ENCODE peak calls at places on chromosome 4, in nine cellular contexts. A is transverse colon, R is stomach, W is endothelial cell of umbilical vein, J is upper lobe of left lung, I is K562, P is HepG2, C is breast epithelium, Q is HL-60. G is an unnamed sample.

GRCh38 chr4:161496-162284 is 37.4 kb downstream of the ZNF718 start:
- DNase-seq in A (no peak), R (no peak), W (no peak), J (no peak), I (no peak), P (no peak), C (no peak), Q (no peak), G (no peak)

GRCh38 chr4:89586318-89586717 is 250.6 kb downstream of the SNCA start:
- DNase-seq in A (no peak), R (no peak), W (no peak), J (no peak), I (no peak), P (no peak), C (no peak), Q (no peak), G (no peak)

GRCh38 chr4:47084111-47084510 is 52.7 kb downstream of the GABRB1 start:
- DNase-seq in A (no peak), R (no peak), W (no peak), J (no peak), I (no peak), P (no peak), C (no peak), Q (no peak), G (no peak)

GRCh38 chr4:178414042-178414441 is 971.8 kb upstream of the AGA start:
- DNase-seq in A (no peak), R (no peak), W (no peak), J (no peak), I (no peak), P (peak; percentile 39), C (no peak), Q (no peak), G (no peak)

GRCh38 chr4:183727482-183727881 is 68.4 kb downstream of the TRAPPC11 start:
- DNase-seq in A (no peak), R (no peak), W (no peak), J (no peak), I (no peak), P (peak; percentile 69), C (no peak), Q (no peak), G (no peak)

GRCh38 chr4:81631958-81632439 is 160.3 kb upstream of the RASGEF1B start:
- DNase-seq in A (no peak), R (no peak), W (no peak), J (no peak), I (no peak), P (peak; percentile 49), C (no peak), Q (peak; percentile 1), G (no peak)

GRCh38 chr4:107858158-107858742 is 33.5 kb downstream of the SGMS2 start:
- DNase-seq in A (no peak), R (no peak), W (no peak), J (no peak), I (no peak), P (no peak), C (no peak), Q (no peak), G (no peak)

GRCh38 chr4:13815231-13815630 is 187.7 kb upstream of the BOD1L1 start:
- DNase-seq in A (no peak), R (no peak), W (no peak), J (no peak), I (no peak), P (no peak), C (no peak), Q (no peak), G (no peak)

GRCh38 chr4:100872811-100873210 is 355.0 kb upstream of the EMCN start:
- DNase-seq in A (no peak), R (no peak), W (no peak), J (no peak), I (no peak), P (no peak), C (no peak), Q (no peak), G (no peak)

GRCh38 chr4:107931775-107932321 is 499 bp downstream of the CYP2U1 start:
- DNase-seq in A (no peak), R (no peak), W (no peak), J (peak; percentile 21), I (no peak), P (no peak), C (no peak), Q (no peak), G (peak; percentile 90)

GRCh38 chr4:163111588-163111987 is 55.1 kb downstream of the NAF1 start:
- DNase-seq in A (no peak), R (no peak), W (peak; percentile 10), J (no peak), I (peak; percentile 11), P (no peak), C (no peak), Q (no peak), G (no peak)

GRCh38 chr4:151434183-151434860 is 25.3 kb downstream of the FHIP1A start:
- DNase-seq in A (no peak), R (no peak), W (no peak), J (no peak), I (no peak), P (no peak), C (no peak), Q (no peak), G (no peak)

GRCh38 chr4:6277139-6277802 is 7.6 kb downstream of the WFS1 start:
- DNase-seq in A (no peak), R (no peak), W (no peak), J (no peak), I (no peak), P (peak; percentile 47), C (no peak), Q (no peak), G (no peak)

GRCh38 chr4:6280365-6280996 is 10.8 kb downstream of the WFS1 start:
- DNase-seq in A (no peak), R (no peak), W (no peak), J (no peak), I (no peak), P (no peak), C (peak; percentile 78), Q (no peak), G (no peak)

GRCh38 chr4:6279582-6280289 is 10.1 kb downstream of the WFS1 start:
- DNase-seq in A (no peak), R (no peak), W (no peak), J (no peak), I (no peak), P (no peak), C (no peak), Q (no peak), G (no peak)

GRCh38 chr4:6277935-6278800 is 8.5 kb downstream of the WFS1 start:
- DNase-seq in A (no peak), R (no peak), W (no peak), J (no peak), I (no peak), P (no peak), C (no peak), Q (no peak), G (no peak)

GRCh38 chr4:6278801-6279197 is 9.1 kb downstream of the WFS1 start:
- DNase-seq in A (peak; percentile 56), R (no peak), W (peak; percentile 96), J (no peak), I (peak; percentile 51), P (peak; percentile 73), C (no peak), Q (no peak), G (no peak)
- TF ChIP-seq POLR2AphosphoS5 in A (peak; percentile 33), R (no peak), W (peak; percentile 95), J (peak; percentile 50), I (peak; percentile 49), P (no peak), C (no peak), Q (no peak), G (peak; percentile 73)

GRCh38 chr4:176309046-176309445 is 10.7 kb upstream of the SPCS3 start:
- DNase-seq in A (peak; percentile 39), R (no peak), W (no peak), J (no peak), I (no peak), P (no peak), C (no peak), Q (no peak), G (no peak)
- H3K4me3 ChIP-seq in A (no peak overlapping the region), R (no peak overlapping the region), W (no peak overlapping the region), J (no peak overlapping the region), I (no peak overlapping the region), P (no peak overlapping the region), C (no peak overlapping the region), Q (no peak overlapping the region), G (no peak overlapping the region)

GRCh38 chr4:153062652-153063168 is 126.6 kb downstream of the FHDC1 start:
- DNase-seq in A (no peak), R (no peak), W (no peak), J (no peak), I (no peak), P (no peak), C (no peak), Q (no peak), G (no peak)

GRCh38 chr4:153063490-153063889 is 127.4 kb downstream of the FHDC1 start:
- DNase-seq in A (no peak), R (no peak), W (no peak), J (no peak), I (no peak), P (no peak), C (no peak), Q (no peak), G (no peak)

GRCh38 chr4:153060191-153060590 is 124.1 kb downstream of the FHDC1 start:
- DNase-seq in A (no peak), R (no peak), W (no peak), J (no peak), I (no peak), P (no peak), C (no peak), Q (no peak), G (no peak)

GRCh38 chr4:153064571-153064970 is 128.4 kb downstream of the FHDC1 start:
- DNase-seq in A (peak; percentile 44), R (peak; percentile 53), W (no peak), J (no peak), I (no peak), P (no peak), C (no peak), Q (no peak), G (no peak)

DNA sequence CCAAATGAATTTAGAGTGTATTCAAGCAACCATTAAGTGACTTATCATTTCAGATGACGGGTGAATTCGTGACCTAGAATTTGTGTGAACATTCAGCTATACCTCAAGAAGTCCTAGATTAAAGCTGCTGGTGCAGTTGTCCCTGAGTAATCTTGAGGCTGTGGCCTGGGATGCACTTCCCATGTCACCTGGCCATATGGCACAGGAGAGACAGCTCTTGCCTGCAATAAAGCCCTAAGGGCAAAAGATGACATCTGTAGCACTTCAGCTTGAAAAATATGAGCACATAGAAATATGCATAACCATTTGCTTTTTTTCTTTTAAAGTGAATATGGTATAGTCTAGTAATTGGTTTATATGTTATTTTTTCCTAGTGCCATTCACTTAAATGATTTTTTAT is 125.8 kb downstream of the FHDC1 start:
- DNase-seq in A (no peak), R (no peak), W (no peak), J (no peak), I (no peak), P (no peak), C (no peak), Q (no peak), G (no peak)
- TF ChIP-seq POLR2AphosphoS5 in A (no peak), R (no peak), W (no peak), J (no peak), I (no peak), P (no peak), C (no peak), Q (no peak), G (no peak)

DNA sequence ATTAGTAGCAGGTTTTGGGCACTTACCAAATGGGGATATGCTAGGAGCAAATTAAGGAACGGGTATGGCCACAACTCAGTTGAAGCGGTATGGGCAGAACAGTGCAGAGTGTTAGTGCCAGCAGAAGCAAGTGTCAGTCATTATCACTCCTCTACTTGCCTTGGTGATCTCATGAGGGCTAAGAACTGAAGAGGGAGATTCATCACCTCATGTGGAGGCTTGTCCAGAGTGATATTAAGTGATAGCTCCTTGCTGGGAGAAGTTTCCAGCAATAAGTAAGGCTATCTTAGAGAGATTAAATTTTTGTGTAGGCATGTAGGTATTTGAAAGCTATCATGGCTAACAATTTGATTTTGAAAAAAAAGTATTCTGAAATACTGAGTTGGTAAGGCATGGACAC is 615.4 kb upstream of the SMIM31 start:
- DNase-seq in A (no peak), R (no peak), W (no peak), J (no peak), I (no peak), P (no peak), C (no peak), Q (no peak), G (no peak)
- H3K4me3 ChIP-seq in A (no peak overlapping the region), R (no peak overlapping the region), W (no peak overlapping the region), J (no peak overlapping the region), I (no peak overlapping the region), P (no peak overlapping the region), C (no peak overlapping the region), Q (no peak overlapping the region), G (no peak overlapping the region)

G was measured in spleen.